ENCODE peak calls at places on chromosomes 16 and 17, in ten cellular contexts. D is NCI-H345; H is progenitor cell of endocrine pancreas; C is body of pancreas; Z is DND-41; G is osteocyte; F is NCI-H1048; L is naive thymus-derived CD8-positive, alpha-beta T cell; K is nephron progenitor cell; M is A673. A is an unnamed sample.
A peak's percentile ranks its signal among the peaks of the same experiment; 100 is the strongest.

GRCh38 chr16:23324727-23325126 is 22.6 kb downstream of the SCNN1B start:
- DNase-seq in D (peak; percentile 88), H (no peak), C (peak; percentile 21), Z (no peak), G (no peak), F (no peak), L (no peak), K (no peak), M (no peak), A (no peak)

GRCh38 chr17:75844530-75845057 is 390 bp upstream of the UNC13D start:
- DNase-seq in D (no peak), H (no peak), C (peak; percentile 89), Z (no peak), G (peak; percentile 84), F (no peak), L (peak; percentile 11), K (no peak), M (no peak), A (no peak)

GRCh38 chr17:57954421-57955182 is 610 bp downstream of the CUEDC1 start:
- DNase-seq in D (peak; percentile 78), H (no peak), C (peak; percentile 75), Z (no peak), G (peak; percentile 93), F (no peak), L (no peak), K (peak; percentile 86), M (peak; percentile 95), A (no peak)

GRCh38 chr16:85303354-85303883 is 191.1 kb upstream of the CIBAR2 start:
- DNase-seq in D (no peak), H (peak; percentile 62), C (peak; percentile 76), Z (peak; percentile 69), G (peak; percentile 90), F (no peak), L (peak; percentile 79), K (peak; percentile 85), M (no peak), A (peak; percentile 54)

GRCh38 chr16:309476-309875 is 26.5 kb downstream of the PDIA2 start:
- DNase-seq in D (no peak), H (no peak), C (no peak), Z (peak; percentile 33), G (no peak), F (no peak), L (peak; percentile 38), K (no peak), M (no peak), A (no peak)

GRCh38 chr16:10836174-10836853 is 17.7 kb upstream of the TVP23A start:
- DNase-seq in D (no peak), H (no peak), C (no peak), Z (no peak), G (no peak), F (no peak), L (no peak), K (no peak), M (no peak), A (no peak)

GRCh38 chr17:81333626-81334368 is 38.7 kb upstream of the SLC38A10 start:
- DNase-seq in D (no peak), H (no peak), C (no peak), Z (no peak), G (no peak), F (no peak), L (no peak), K (no peak), M (no peak), A (no peak)

GRCh38 chr16:65769776-65770438 is 596.6 kb upstream of the CDH5 start:
- DNase-seq in D (no peak), H (no peak), C (no peak), Z (no peak), G (no peak), F (no peak), L (no peak), K (no peak), M (no peak), A (no peak)

GRCh38 chr16:29680180-29680598 is 1.2 kb downstream of the QPRT start:
- DNase-seq in D (no peak), H (no peak), C (peak; percentile 22), Z (no peak), G (no peak), F (no peak), L (no peak), K (peak; percentile 18), M (no peak), A (no peak)

GRCh38 chr16:57306676-57307341 is 22.3 kb upstream of the PLLP start:
- DNase-seq in D (no peak), H (no peak), C (no peak), Z (no peak), G (no peak), F (no peak), L (no peak), K (no peak), M (no peak), A (no peak)

GRCh38 chr16:22008215-22009142 is 568 bp downstream of the MOSMO start:
- DNase-seq in D (no peak), H (peak; percentile 38), C (peak; percentile 13), Z (peak; percentile 33), G (no peak), F (no peak), L (peak; percentile 23), K (peak; percentile 62), M (no peak), A (peak; percentile 16)

GRCh38 chr17:80687819-80688218 is 143.2 kb downstream of the RPTOR start:
- DNase-seq in D (no peak), H (no peak), C (no peak), Z (no peak), G (no peak), F (no peak), L (no peak), K (no peak), M (no peak), A (no peak)

GRCh38 chr16:26111900-26112299 is 420.1 kb downstream of the HS3ST4 start:
- DNase-seq in D (no peak), H (no peak), C (no peak), Z (no peak), G (no peak), F (no peak), L (no peak), K (no peak), M (peak; percentile 57), A (no peak)